ENCODE peak calls at places on chromosomes 7 and 10, in eight cellular contexts. K is lower lobe of right lung; E is PC-9; G is esophagus squamous epithelium; X is CD4-positive, alpha-beta memory T cell; M is left ventricle myocardium inferior; A is effector memory CD4-positive, alpha-beta T cell; P is keratinocyte. J is an unnamed sample. For H3K4me1, the result is how much of the 10 kb centered on the place peaks cover.

GRCh38 chr7:106679153-106679931 is 18.4 kb upstream of the CCDC71L start:
- DNase-seq in A (no peak), E (peak), K (no peak), X (no peak), M (no peak), P (no peak), G (no peak), J (no peak)

GRCh38 chr7:80216996-80217842 is 82.6 kb downstream of the GNAI1 start:
- DNase-seq in X (no peak), E (no peak), K (no peak), G (no peak), M (no peak), A (no peak), P (no peak), J (no peak)

GRCh38 chr10:127922675-127923366 is 15.9 kb downstream of the PTPRE start:
- DNase-seq in E (peak), K (peak), M (peak), A (no peak), P (no peak), X (no peak), G (no peak), J (peak)

GRCh38 chr10:88892223-88892967 is 12.3 kb downstream of the STAMBPL1 start:
- DNase-seq in E (no peak), K (no peak), G (no peak), A (no peak), P (no peak), M (no peak), X (no peak), J (no peak)

GRCh38 chr7:138089080-138089901 is 13.0 kb downstream of the AKR1D1 start:
- DNase-seq in P (no peak), E (peak), A (no peak), K (no peak), X (no peak), M (no peak), G (no peak), J (no peak)

GRCh38 chr7:124035706-124036105 is 2.8 kb upstream of the TMEM229A start:
- DNase-seq in G (no peak), X (no peak), K (no peak), P (no peak), E (no peak), A (no peak), M (no peak), J (no peak)

GRCh38 chr10:33290286-33291052 is 44.0 kb downstream of the NRP1 start:
- DNase-seq in E (peak), X (no peak), K (no peak), A (no peak), M (no peak), P (no peak), G (no peak), J (no peak)

GRCh38 chr7:42198296-42198695 is 38.7 kb downstream of the GLI3 start:
- DNase-seq in A (no peak), X (no peak), P (peak), E (no peak), M (no peak), G (no peak), K (no peak), J (no peak)

GRCh38 chr10:26438534-26439269 is 561 bp downstream of the APBB1IP start:
- DNase-seq in X (peak), G (no peak), K (peak), A (peak), P (no peak), M (peak), E (no peak), J (peak)

GRCh38 chr10:70564901-70565351 is 37.6 kb downstream of the PRF1 start:
- DNase-seq in X (no peak), G (no peak), K (no peak), E (no peak), A (no peak), M (no peak), P (no peak), J (no peak)

GRCh38 chr10:126598009-126598408 is 72.5 kb downstream of the C10orf90 start:
- DNase-seq in E (no peak), P (no peak), X (no peak), G (no peak), M (no peak), A (no peak), K (peak), J (no peak)

GRCh38 chr7:18399624-18400235 is 95.8 kb upstream of the HDAC9 start:
- DNase-seq in P (no peak), X (no peak), K (no peak), A (no peak), E (no peak), G (no peak), M (no peak), J (no peak)

GRCh38 chr10:5423774-5424173 is 11.4 kb downstream of the NET1 start:
- DNase-seq in M (no peak), E (no peak), X (no peak), A (no peak), G (no peak), P (no peak), K (no peak), J (peak)

GRCh38 chr10:624605-625334 is 64.7 kb downstream of the DIP2C start:
- DNase-seq in M (peak), K (peak), X (no peak), A (no peak), P (no peak), G (no peak), E (no peak), J (no peak)

GRCh38 chr10:6542999-6543430 is 37.1 kb downstream of the PRKCQ start:
- DNase-seq in P (no peak), M (no peak), G (no peak), K (no peak), E (no peak), X (peak), A (peak), J (no peak)

GRCh38 chr10:130171196-130171595 is 35.0 kb downstream of the GLRX3 start:
- DNase-seq in G (no peak), K (no peak), X (peak), M (no peak), A (peak), E (no peak), P (no peak), J (no peak)

GRCh38 chr7:45874408-45875131 is 1.7 kb upstream of the CCDC201 start:
- DNase-seq in P (peak), A (no peak), X (no peak), G (no peak), K (no peak), E (peak), M (no peak), J (no peak)

GRCh38 chr7:27091125-27091524 is 4.7 kb downstream of the HOXA1 start:
- DNase-seq in X (no peak), G (no peak), E (peak), P (no peak), M (no peak), A (no peak), K (no peak), J (no peak)

GRCh38 chr7:130985361-130985760 is 251.4 kb upstream of the KLF14 start:
- DNase-seq in G (no peak), X (no peak), E (no peak), P (no peak), M (no peak), K (no peak), A (no peak), J (no peak)
- H3K27ac ChIP-seq in G (peak), X (peak), E (no peak), P (no peak), M (peak), K (peak), A (peak), J (peak)

DNA sequence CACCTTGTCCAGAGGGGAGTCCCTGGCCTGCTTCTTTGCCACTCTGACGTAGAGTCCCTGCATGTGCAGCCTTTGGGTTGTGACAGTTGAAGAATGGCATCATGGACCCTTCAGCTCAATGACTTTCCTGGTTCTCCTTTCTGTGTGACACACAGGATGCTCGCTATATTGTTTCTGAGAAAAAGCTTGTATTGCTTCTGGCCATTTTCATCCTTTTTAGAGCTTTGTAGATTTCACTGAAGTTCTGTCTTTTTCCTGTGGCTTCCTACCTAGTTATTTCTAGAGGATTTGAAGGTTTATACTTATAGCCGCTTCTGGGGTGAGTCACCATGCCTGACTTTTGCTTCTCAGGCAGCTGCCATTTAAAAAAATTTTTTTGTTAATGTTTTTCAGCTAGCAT is 27.0 kb downstream of the SND1 start:
- DNase-seq in G (no peak), X (no peak), A (no peak), P (no peak), E (no peak), M (no peak), K (no peak), J (no peak)
- H3K4me1 ChIP-seq in G (under half), X (under half), A (under half), P (under half), E (under half), M (under half), K (under half), J (under half)

GRCh38 chr7:127374181-127374580 is 18.3 kb downstream of the ZNF800 start:
- DNase-seq in X (no peak), G (no peak), K (no peak), E (no peak), A (no peak), M (no peak), P (no peak), J (no peak)
- H3K27ac ChIP-seq in X (no peak), G (no peak), K (no peak), E (no peak), A (no peak), M (no peak), P (no peak), J (no peak)

GRCh38 chr7:66754541-66754940 is 14.0 kb downstream of the RABGEF1 start:
- DNase-seq in P (no peak), G (no peak), A (no peak), K (no peak), E (no peak), M (no peak), X (no peak), J (no peak)
- H3K4me1 ChIP-seq in P (under half), G (under half), A (under half), K (under half), E (under half), M (under half), X (under half), J (under half)

DNA sequence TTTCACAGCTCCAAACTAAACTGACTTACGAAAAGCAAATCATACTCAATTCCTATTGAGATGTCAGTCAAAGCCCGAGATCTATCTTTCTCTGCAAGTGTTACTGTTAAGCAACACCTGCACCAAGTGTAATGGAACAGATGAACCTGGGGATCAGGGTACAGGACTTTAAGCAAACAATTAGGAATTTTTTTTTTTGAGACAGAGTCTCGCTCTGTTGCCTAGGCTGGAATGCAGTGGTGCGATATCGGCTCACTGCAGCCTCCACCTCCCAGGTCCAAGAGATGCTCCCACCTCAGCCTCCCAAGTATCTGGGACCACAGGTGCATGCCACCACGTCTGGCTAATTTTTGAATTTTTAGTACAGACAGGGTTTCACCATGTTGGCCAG is 14.9 kb downstream of the YWHAG start:
- DNase-seq in P (no peak), K (no peak), G (no peak), X (no peak), A (no peak), M (no peak), E (no peak), J (no peak)
- H3K27ac ChIP-seq in P (peak), K (no peak), G (no peak), X (no peak), A (no peak), M (peak), E (peak), J (no peak)

GRCh38 chr7:498678-499641 is 20.7 kb downstream of the PDGFA start:
- DNase-seq in P (no peak), M (peak), G (no peak), E (no peak), A (no peak), X (no peak), K (peak), J (no peak)
- H3K4me1 ChIP-seq in P (under half), M (under half), G (under half), E (under half), A (under half), X (under half), K (under half), J (under half)

GRCh38 chr7:157905740-157906461 is 569.1 kb downstream of the DNAJB6 start:
- DNase-seq in X (no peak), K (no peak), M (peak), G (no peak), A (no peak), E (no peak), P (no peak), J (no peak)
- H3K27ac ChIP-seq in X (no peak), K (no peak), M (peak), G (no peak), A (no peak), E (no peak), P (no peak), J (no peak)